ENCODE peak calls at places on chromosome 16, in six cellular contexts. W, S, R, E, Z and C are unnamed samples.

GRCh38 chr16:67934306-67935095 is 2.1 kb downstream of the PSMB10 start:
- DNase-seq in W (no peak), S (no peak), R (no peak), E (no peak), Z (no peak), C (no peak)

GRCh38 chr16:70467608-70468007 is 13.2 kb downstream of the FCSK start:
- DNase-seq in W (no peak), S (no peak), R (no peak), E (no peak), Z (no peak), C (no peak)

GRCh38 chr16:28609631-28610594 is at the start of gene SULT1A1:
- DNase-seq in W (no peak), S (peak; percentile 48), R (no peak), E (peak; percentile 42), Z (no peak), C (no peak)

GRCh38 chr16:20051611-20052010 is 22.1 kb downstream of the GPR139 start:
- DNase-seq in W (no peak), S (no peak), R (no peak), E (no peak), Z (no peak), C (no peak)

GRCh38 chr16:47386201-47386718 is 74.6 kb downstream of the ITFG1 start:
- DNase-seq in W (no peak), S (peak; percentile 52), R (no peak), E (no peak), Z (no peak), C (no peak)

GRCh38 chr16:20178297-20178696 is 104.6 kb upstream of the GPR139 start:
- DNase-seq in W (no peak), S (no peak), R (no peak), E (no peak), Z (no peak), C (no peak)

GRCh38 chr16:70736454-70737376 is 50.9 kb upstream of the MTSS2 start:
- DNase-seq in W (peak; percentile 34), S (no peak), R (no peak), E (no peak), Z (no peak), C (no peak)

GRCh38 chr16:868846-869822 is 68.6 kb upstream of the GNG13 start:
- DNase-seq in W (no peak), S (no peak), R (no peak), E (no peak), Z (no peak), C (no peak)

GRCh38 chr16:70689970-70690905 is 4.4 kb upstream of the MTSS2 start:
- DNase-seq in W (no peak), S (no peak), R (no peak), E (no peak), Z (no peak), C (no peak)

GRCh38 chr16:75011634-75012307 is 12.9 kb downstream of the ZNRF1 start:
- DNase-seq in W (peak; percentile 92), S (no peak), R (peak; percentile 86), E (no peak), Z (no peak), C (no peak)
- H3K4ac ChIP-seq in W (peak overlapping the region; percentile 76), S (no peak overlapping the region), R (no peak overlapping the region), E (no peak overlapping the region), Z (peak overlapping the region; percentile 2), C (no peak overlapping the region)

GRCh38 chr16:19006446-19007315 is 22.9 kb downstream of the TMC7 start:
- DNase-seq in W (no peak), S (no peak), R (no peak), E (no peak), Z (no peak), C (no peak)
- H3K23ac ChIP-seq in W (no peak overlapping the region), S (no peak overlapping the region), R (no peak overlapping the region), E (no peak overlapping the region), Z (no peak overlapping the region), C (no peak overlapping the region)

GRCh38 chr16:55221836-55222235 is 102.2 kb upstream of the IRX6 start:
- DNase-seq in W (no peak), S (no peak), R (no peak), E (no peak), Z (no peak), C (no peak)

GRCh38 chr16:55222436-55222835 is 101.6 kb upstream of the IRX6 start:
- DNase-seq in W (no peak), S (no peak), R (no peak), E (no peak), Z (no peak), C (no peak)

DNA sequence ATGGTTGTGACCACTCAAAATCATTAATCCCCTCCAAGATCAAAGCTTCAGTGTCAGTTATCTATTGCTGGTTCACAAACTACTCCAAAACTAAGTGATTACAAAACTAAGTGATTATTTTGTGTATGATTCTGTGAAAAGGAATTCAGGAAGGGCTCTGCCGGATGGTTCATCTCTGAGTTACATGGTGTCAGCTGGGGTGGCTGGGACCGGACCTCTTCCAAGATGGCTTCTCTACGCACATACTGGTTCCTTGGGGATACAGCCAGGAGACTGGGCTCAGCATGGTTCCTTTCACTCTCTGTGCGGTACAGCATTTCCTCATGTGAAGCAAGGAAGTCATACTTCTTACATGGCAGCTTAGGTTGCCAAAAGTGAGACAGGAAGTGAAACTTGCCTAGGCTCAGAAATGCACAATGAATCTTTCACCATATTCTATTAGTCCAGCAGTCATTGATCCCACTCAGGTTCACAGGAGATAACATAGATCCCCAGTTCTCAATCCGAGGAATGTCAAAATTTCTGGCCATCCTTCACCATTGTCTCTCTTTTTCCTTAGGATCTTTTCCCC is 97.9 kb upstream of the IRX6 start:
- DNase-seq in W (no peak), S (no peak), R (no peak), E (no peak), Z (no peak), C (no peak)
- H2BK15ac ChIP-seq in W (no peak overlapping the region), S (no peak overlapping the region), R (no peak overlapping the region), E (no peak overlapping the region), Z (no peak overlapping the region), C (no peak overlapping the region)

GRCh38 chr16:89093602-89094251 is at the start of gene ACSF3:
- DNase-seq in W (peak; percentile 41), S (peak; percentile 19), R (peak; percentile 37), E (no peak), Z (no peak), C (peak; percentile 40)
- H3K4ac ChIP-seq in W (peak within 1 kb of the TSS; percentile 93), S (peak within 1 kb of the TSS; percentile 83), R (peak within 1 kb of the TSS; percentile 96), E (no peak within 1 kb of the TSS), Z (no peak within 1 kb of the TSS), C (peak within 1 kb of the TSS; percentile 66)

DNA sequence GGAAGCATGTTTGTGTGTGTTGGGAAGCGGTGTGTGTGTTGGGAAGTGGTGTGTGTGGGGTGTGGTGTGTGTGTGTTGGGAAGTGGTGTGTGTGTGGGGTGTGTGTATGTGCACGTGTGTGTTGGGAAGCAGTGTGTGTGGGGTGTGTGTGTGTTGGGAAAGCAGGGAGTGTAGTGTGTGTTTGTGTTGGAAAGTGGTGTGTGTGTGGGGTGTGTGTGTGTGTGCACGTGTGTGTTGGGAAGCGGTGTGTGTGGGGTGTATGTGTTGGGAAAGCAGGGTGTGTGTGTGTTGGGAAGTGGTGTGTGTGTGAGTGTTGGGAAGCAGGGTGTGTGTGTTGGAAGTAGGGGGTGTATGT is 785 bp upstream of the NOD2 start:
- DNase-seq in W (no peak), S (no peak), R (no peak), E (no peak), Z (no peak), C (no peak)
- H3K23ac ChIP-seq in W (no peak overlapping the region), S (peak overlapping the region; percentile 30), R (no peak overlapping the region), E (no peak overlapping the region), Z (no peak overlapping the region), C (peak overlapping the region; percentile 87)